ENCODE peak calls at places on chromosomes 16 and 17, in eight cellular contexts. B is PC-3; N is HCT116; X is heart left ventricle; Y is upper lobe of right lung; J is cardiac muscle cell; G is vagina; E is CD4-positive, alpha-beta memory T cell. L is an unnamed sample.

GRCh38 chr17:60526726-60527125 is 684 bp upstream of the APPBP2 start:
- DNase-seq in E (no peak), Y (no peak), B (no peak), J (no peak), X (no peak), G (no peak), N (no peak), L (no peak)

GRCh38 chr17:32483451-32484019 is 3.3 kb upstream of the CDK5R1 start:
- DNase-seq in X (peak), B (peak), Y (peak), E (peak), N (no peak), J (peak), G (no peak), L (peak)

GRCh38 chr17:18961634-18962493 is 9.9 kb downstream of the SLC5A10 start:
- DNase-seq in G (no peak), N (no peak), Y (no peak), X (no peak), J (no peak), E (no peak), B (no peak), L (no peak)

GRCh38 chr16:24670623-24671454 is 58.6 kb upstream of the TNRC6A start:
- DNase-seq in X (peak), J (peak), G (no peak), Y (peak), B (peak), N (no peak), E (no peak), L (peak)

GRCh38 chr17:28989028-28989427 is 16.8 kb downstream of the SEZ6 start:
- DNase-seq in N (no peak), Y (no peak), J (no peak), X (no peak), G (no peak), B (no peak), E (no peak), L (no peak)

GRCh38 chr17:78144736-78145641 is 1.2 kb upstream of the C17orf99 start:
- DNase-seq in J (no peak), E (no peak), B (peak), G (no peak), N (no peak), X (no peak), Y (peak), L (no peak)

GRCh38 chr17:883586-883962 is 96.0 kb downstream of the NXN start:
- DNase-seq in B (no peak), X (no peak), E (no peak), J (no peak), Y (no peak), N (no peak), G (no peak), L (no peak)

GRCh38 chr16:8885674-8886592 is 3.8 kb downstream of the LITAFD start:
- DNase-seq in J (peak), Y (peak), G (no peak), N (no peak), X (no peak), E (no peak), B (peak), L (no peak)

GRCh38 chr17:75012320-75013076 is at the start of gene MRPL58:
- DNase-seq in Y (peak), G (no peak), X (peak), B (peak), E (peak), N (peak), J (peak), L (peak)
- H3K4me3 ChIP-seq in Y (peak), G (peak), X (peak), B (peak), E (peak), N (peak), J (peak), L (peak)

DNA sequence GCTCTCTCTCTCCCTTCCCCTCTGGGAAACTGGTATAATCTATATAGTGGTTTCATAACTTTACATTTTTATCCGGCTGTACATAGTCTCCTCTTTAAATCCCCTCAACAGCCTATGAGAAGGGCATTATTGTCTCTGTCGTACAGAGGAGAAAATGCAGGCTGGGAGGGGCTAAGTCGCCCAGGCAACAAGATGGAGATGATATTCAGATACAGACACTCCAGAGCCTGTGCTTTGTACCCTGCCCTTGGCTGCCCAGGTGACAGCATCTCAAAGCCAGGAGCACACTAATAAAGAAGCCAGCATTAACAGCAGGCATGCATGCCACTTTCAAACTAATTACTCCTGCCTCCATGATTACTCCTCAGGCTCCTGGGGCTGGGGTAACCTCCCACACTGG is 4.6 kb upstream of the EIF1 start:
- DNase-seq in X (no peak), Y (no peak), J (no peak), N (no peak), E (no peak), G (no peak), B (no peak), L (no peak)
- H3K27ac ChIP-seq in X (no peak), Y (no peak), J (no peak), N (no peak), E (no peak), G (no peak), B (no peak), L (no peak)

GRCh38 chr17:30292490-30292858 is 730 bp upstream of the BLMH start:
- DNase-seq in B (no peak), X (no peak), E (no peak), G (no peak), Y (no peak), N (no peak), J (no peak), L (no peak)
- H3K4me3 ChIP-seq in B (peak), X (peak), E (peak), G (peak), Y (peak), N (peak), J (peak), L (peak)

DNA sequence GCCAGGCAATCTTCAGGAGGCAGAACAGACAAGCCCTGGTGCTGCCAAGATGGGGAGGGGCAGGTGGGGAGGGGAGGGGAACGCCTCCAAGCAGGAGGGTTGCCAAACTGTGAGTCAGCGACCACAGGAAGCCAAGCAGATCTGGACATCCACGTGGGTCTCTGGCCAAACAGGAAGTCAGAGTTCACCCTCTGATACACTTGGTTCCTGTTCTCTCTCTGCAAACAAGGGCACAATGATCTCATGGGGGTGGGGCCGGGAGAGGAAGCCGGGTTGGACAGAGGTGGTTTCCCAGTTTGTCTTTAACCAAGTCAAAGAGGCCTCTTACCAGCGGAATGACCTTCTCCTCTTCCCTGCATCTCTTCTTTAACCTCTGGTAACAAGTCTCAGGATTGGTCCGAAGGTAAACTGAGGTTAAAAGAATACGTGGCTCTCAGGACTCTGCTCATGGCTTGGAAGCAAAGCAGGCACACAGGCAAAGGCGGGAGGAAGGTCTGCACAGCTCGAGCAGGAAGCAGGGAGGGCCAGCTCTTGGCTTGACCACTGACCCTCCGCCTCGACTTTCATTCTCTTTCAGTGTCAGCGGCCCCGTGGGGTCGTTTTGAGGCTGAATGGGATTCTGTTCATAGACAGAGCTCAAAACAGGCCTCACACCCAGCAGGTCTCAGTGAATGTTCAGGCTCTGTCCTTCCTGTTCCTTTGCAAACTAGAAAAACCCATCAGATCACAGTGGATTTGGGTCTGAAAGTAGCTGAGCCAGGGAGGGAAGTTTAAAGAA is 32.9 kb downstream of the TK2 start:
- DNase-seq in J (no peak), B (peak), Y (peak), X (peak), E (peak), N (peak), G (no peak), L (peak)
- H3K27ac ChIP-seq in J (no peak), B (peak), Y (peak), X (peak), E (peak), N (peak), G (peak), L (peak)

DNA sequence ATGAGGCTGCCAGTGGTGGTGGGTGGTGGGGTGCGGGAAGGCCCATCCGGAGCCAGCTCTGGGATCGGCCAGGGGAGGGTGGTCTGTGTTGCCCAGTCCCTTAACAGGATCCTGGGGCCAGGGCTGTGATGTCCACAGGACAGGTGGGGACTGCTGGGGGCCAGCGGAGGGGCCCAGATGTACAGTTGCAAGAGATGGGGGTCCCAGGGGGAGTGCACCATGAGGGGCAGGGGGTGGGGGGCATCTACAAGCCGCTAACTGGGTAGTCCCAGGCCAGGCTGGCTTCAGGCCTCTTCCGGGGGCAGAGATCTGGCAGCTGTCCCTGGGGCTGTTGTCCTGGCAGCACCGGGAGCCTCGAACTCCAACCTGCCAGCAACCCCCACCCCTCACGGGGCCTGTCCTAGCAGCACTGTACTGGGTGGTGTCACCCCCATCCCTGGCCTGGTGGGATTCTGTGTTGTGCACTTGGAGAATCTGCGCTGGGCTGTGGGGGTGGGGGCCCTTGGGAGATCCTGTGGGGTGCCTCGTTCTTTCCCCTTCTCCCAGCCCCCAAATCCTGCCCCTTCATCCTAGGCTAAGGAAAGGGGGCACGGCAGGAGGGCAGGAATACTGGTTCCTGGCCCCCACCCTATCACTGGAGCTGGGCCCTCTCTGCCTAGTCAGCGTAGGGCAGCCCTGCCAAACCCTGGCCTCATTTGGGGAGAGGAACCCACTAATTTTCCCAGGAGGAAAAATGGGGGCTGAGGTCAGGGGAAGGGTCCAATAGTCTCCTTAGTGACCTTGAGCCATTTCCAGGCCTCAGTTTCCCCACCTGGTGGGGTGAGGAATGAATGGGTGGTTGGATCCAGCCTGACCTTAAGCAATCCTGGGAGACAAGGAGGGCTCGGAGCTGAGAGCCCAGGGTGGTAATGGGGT is 1.4 kb downstream of the MTSS2 start:
- DNase-seq in G (no peak), N (no peak), B (no peak), Y (no peak), J (no peak), E (no peak), X (peak), L (no peak)
- H3K4me3 ChIP-seq in G (peak), N (peak), B (peak), Y (peak), J (peak), E (no peak), X (peak), L (peak)

GRCh38 chr16:54286330-54287017 is at the start of gene IRX3:
- DNase-seq in Y (peak), N (peak), G (no peak), B (peak), X (peak), J (peak), E (no peak), L (no peak)
- H3K27ac ChIP-seq in Y (peak), N (peak), G (peak), B (no peak), X (peak), J (peak), E (no peak), L (no peak)

L was measured in dorsolateral prefrontal cortex.